ENCODE peak calls at places on chromosomes 7 and 10, in seven cellular contexts. D is prostate gland, P is suprapubic skin, Y is stomach, J is sigmoid colon, R is transverse colon, W is H1. Z is an unnamed sample.

GRCh38 chr7:7102906-7103305 is 79.4 kb upstream of the C1GALT1 start:
- DNase-seq in D (no peak), P (no peak), Y (no peak), J (no peak), R (no peak), W (no peak), Z (no peak)

GRCh38 chr10:32332299-32332750 is 14.6 kb downstream of the EPC1 start:
- DNase-seq in D (no peak), P (no peak), Y (no peak), J (no peak), R (peak; percentile 30), W (no peak), Z (no peak)

GRCh38 chr10:79331709-79332108 is 15.6 kb upstream of the PPIF start:
- DNase-seq in D (no peak), P (no peak), Y (no peak), J (no peak), R (no peak), W (no peak), Z (no peak)

GRCh38 chr10:126632705-126633104 is 37.8 kb downstream of the C10orf90 start:
- DNase-seq in D (no peak), P (no peak), Y (no peak), J (no peak), R (no peak), W (no peak), Z (no peak)

GRCh38 chr7:44587843-44588711 is 6.0 kb upstream of the TMED4 start:
- DNase-seq in D (peak; percentile 58), P (no peak), Y (peak; percentile 54), J (no peak), R (peak; percentile 67), W (no peak), Z (no peak)

GRCh38 chr10:132575320-132576201 is 38.0 kb downstream of the INPP5A start:
- DNase-seq in D (peak; percentile 92), P (no peak), Y (peak; percentile 63), J (no peak), R (no peak), W (no peak), Z (no peak)

GRCh38 chr10:63713191-63714144 is 192.3 kb downstream of the REEP3 start:
- DNase-seq in D (no peak), P (no peak), Y (peak; percentile 78), J (peak; percentile 93), R (peak; percentile 79), W (peak; percentile 79), Z (no peak)

GRCh38 chr10:89352039-89352597 is 24.3 kb downstream of the IFIT3 start:
- DNase-seq in D (no peak), P (no peak), Y (peak; percentile 63), J (no peak), R (peak; percentile 40), W (no peak), Z (no peak)

GRCh38 chr7:29866490-29866930 is 60.2 kb downstream of the WIPF3 start:
- DNase-seq in D (no peak), P (no peak), Y (peak; percentile 55), J (no peak), R (no peak), W (no peak), Z (no peak)

GRCh38 chr10:119198438-119198837 is 8.9 kb upstream of the GRK5 start:
- DNase-seq in D (no peak), P (no peak), Y (no peak), J (peak; percentile 57), R (no peak), W (peak; percentile 54), Z (no peak)

GRCh38 chr10:15427836-15428414 is 56.8 kb upstream of the FAM171A1 start:
- DNase-seq in D (no peak), P (no peak), Y (no peak), J (no peak), R (no peak), W (no peak), Z (no peak)

GRCh38 chr10:24483701-24484100 is 240.0 kb downstream of the ARHGAP21 start:
- DNase-seq in D (peak; percentile 88), P (no peak), Y (peak; percentile 81), J (no peak), R (peak; percentile 81), W (no peak), Z (no peak)

GRCh38 chr7:137962875-137963507 is 38.9 kb downstream of the CREB3L2 start:
- DNase-seq in D (peak; percentile 48), P (no peak), Y (no peak), J (no peak), R (no peak), W (no peak), Z (no peak)

GRCh38 chr7:1397491-1398327 is 61.6 kb downstream of the MICALL2 start:
- DNase-seq in D (no peak), P (no peak), Y (no peak), J (no peak), R (no peak), W (no peak), Z (no peak)

GRCh38 chr7:115680921-115681320 is 349.6 kb downstream of the TFEC start:
- DNase-seq in D (no peak), P (no peak), Y (no peak), J (no peak), R (no peak), W (no peak), Z (no peak)

GRCh38 chr10:133393401-133394063 is 425 bp upstream of the MTG1 start:
- DNase-seq in D (no peak), P (no peak), Y (peak; percentile 20), J (peak; percentile 50), R (no peak), W (no peak), Z (no peak)

GRCh38 chr10:128626397-128627060 is 500.3 kb upstream of the MKI67 start:
- DNase-seq in D (no peak), P (no peak), Y (no peak), J (no peak), R (no peak), W (no peak), Z (no peak)

GRCh38 chr7:2000801-2001321 is 231.9 kb downstream of the MAD1L1 start:
- DNase-seq in D (no peak), P (no peak), Y (no peak), J (no peak), R (no peak), W (no peak), Z (no peak)

GRCh38 chr10:68871731-68872342 is 29.3 kb upstream of the DDX50 start:
- DNase-seq in D (peak; percentile 64), P (no peak), Y (no peak), J (no peak), R (no peak), W (no peak), Z (no peak)

DNA sequence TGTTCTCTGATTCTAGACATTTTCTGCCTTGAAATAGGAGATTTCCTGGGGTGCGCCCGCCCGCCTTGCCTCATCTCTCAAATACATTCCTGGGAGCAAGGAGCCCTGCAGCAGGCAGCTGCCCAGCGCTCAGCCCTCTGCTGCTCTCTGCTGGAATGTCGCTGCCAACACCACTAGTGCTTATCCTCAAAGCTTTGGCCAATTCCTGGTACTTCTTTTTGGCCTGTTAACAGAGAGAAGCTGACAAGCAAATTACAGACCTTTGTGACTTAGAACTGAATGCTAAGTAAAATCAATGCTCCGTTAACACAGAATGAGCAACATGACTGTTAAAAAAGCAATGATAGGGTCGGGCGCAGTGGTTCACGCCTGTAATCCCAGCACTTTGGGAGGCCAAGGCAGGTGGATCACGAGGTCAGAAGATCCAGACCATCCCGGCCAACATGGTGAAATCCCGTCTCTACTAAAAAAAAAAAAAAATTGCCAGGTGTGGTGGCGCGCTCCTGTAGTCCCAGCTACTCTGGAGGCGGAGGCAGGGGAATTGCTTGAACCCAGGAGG is 41.9 kb upstream of the SYPL1 start:
- DNase-seq in D (peak; percentile 82), P (peak; percentile 86), Y (peak; percentile 86), J (peak; percentile 93), R (peak; percentile 84), W (peak; percentile 89), Z (no peak)
- TF ChIP-seq POLR2AphosphoS5 in D (peak; percentile 56), P (no peak), Y (peak; percentile 52), J (peak; percentile 45), R (no peak), W (no peak), Z (peak; percentile 22)

GRCh38 chr10:114499120-114499519 is 94.8 kb upstream of the AFAP1L2 start:
- DNase-seq in D (no peak), P (no peak), Y (no peak), J (no peak), R (no peak), W (no peak), Z (no peak)
- H3K9me3 ChIP-seq in D (no peaks in the 10 kb centered on the region), P (no peaks in the 10 kb centered on the region), Y (no peaks in the 10 kb centered on the region), J (no peaks in the 10 kb centered on the region), R (no peaks in the 10 kb centered on the region), W (no peaks in the 10 kb centered on the region), Z (no peaks in the 10 kb centered on the region)

GRCh38 chr7:157372300-157373232 is 35.8 kb downstream of the DNAJB6 start:
- DNase-seq in D (no peak), P (no peak), Y (no peak), J (no peak), R (no peak), W (no peak), Z (no peak)
- TF ChIP-seq POLR2A in D (no peak), P (no peak), Y (no peak), J (no peak), R (no peak), W (peak; percentile 64), Z (no peak)

GRCh38 chr7:50185188-50185587 is 92.1 kb upstream of the ZPBP start:
- DNase-seq in D (no peak), P (no peak), Y (no peak), J (no peak), R (no peak), W (no peak), Z (no peak)
- TF ChIP-seq POLR2AphosphoS5 in D (no peak), P (no peak), Y (no peak), J (no peak), R (no peak), W (no peak), Z (no peak)

GRCh38 chr7:126501617-126502016 is 751.1 kb downstream of the GRM8 start:
- DNase-seq in D (no peak), P (no peak), Y (no peak), J (no peak), R (no peak), W (no peak), Z (no peak)
- H3K9me3 ChIP-seq in D (no peaks in the 10 kb centered on the region), P (no peaks in the 10 kb centered on the region), Y (no peaks in the 10 kb centered on the region), J (no peaks in the 10 kb centered on the region), R (no peaks in the 10 kb centered on the region), W (no peaks in the 10 kb centered on the region), Z (no peaks in the 10 kb centered on the region)

GRCh38 chr10:13099666-13100348 is at the start of gene OPTN:
- DNase-seq in D (peak; percentile 67), P (peak; percentile 90), Y (peak; percentile 74), J (peak; percentile 89), R (peak; percentile 84), W (peak; percentile 88), Z (no peak)
- TF ChIP-seq POLR2A in D (peak; percentile 76), P (peak; percentile 70), Y (peak; percentile 36), J (peak; percentile 44), R (peak; percentile 80), W (no peak), Z (peak; percentile 70)

GRCh38 chr7:140707132-140707531 is 10.6 kb downstream of the NDUFB2 start:
- DNase-seq in D (no peak), P (no peak), Y (no peak), J (no peak), R (no peak), W (no peak), Z (no peak)
- TF ChIP-seq POLR2AphosphoS5 in D (no peak), P (no peak), Y (no peak), J (no peak), R (no peak), W (no peak), Z (no peak)